ENCODE peak calls at places on chromosomes 1 and 21, in seven cellular contexts. V is endodermal cell, D is tibial nerve, T is type B pancreatic cell, L is IMR-90, X is transverse colon, I is A549. Y is an unnamed sample.

GRCh38 chr1:62407398-62408009 is 29.3 kb upstream of the USP1 start:
- DNase-seq in D (no peak), T (no peak), I (peak; percentile 46), V (no peak), L (peak; percentile 55), X (no peak), Y (no peak)

GRCh38 chr1:41823453-41823852 is 95.3 kb downstream of the HIVEP3 start:
- DNase-seq in V (peak; percentile 94), X (no peak), T (no peak), D (no peak), L (no peak), I (no peak), Y (peak; percentile 69)

GRCh38 chr1:1778827-1779675 is 781 bp upstream of the NADK start:
- DNase-seq in I (no peak), V (peak; percentile 95), D (peak; percentile 53), X (peak; percentile 95), T (no peak), L (no peak), Y (peak; percentile 97)

GRCh38 chr1:159946242-159947187 is 1.1 kb upstream of the IGSF9 start:
- DNase-seq in L (no peak), T (no peak), I (no peak), D (no peak), X (peak; percentile 8), V (peak; percentile 43), Y (no peak)

GRCh38 chr21:30478015-30478414 is 2.2 kb downstream of the KRTAP19-1 start:
- DNase-seq in T (no peak), I (no peak), L (no peak), X (no peak), V (no peak), D (no peak), Y (no peak)

GRCh38 chr1:1573843-1574720 is 581 bp downstream of the SSU72 start:
- DNase-seq in T (no peak), D (no peak), L (peak; percentile 56), I (peak; percentile 56), V (peak; percentile 86), X (peak; percentile 65), Y (peak; percentile 86)

GRCh38 chr1:9165396-9165795 is 36.5 kb upstream of the GPR157 start:
- DNase-seq in I (no peak), X (no peak), V (peak; percentile 66), L (no peak), T (no peak), D (no peak), Y (no peak)

GRCh38 chr21:44865561-44866280 is 7.8 kb downstream of the PTTG1IP start:
- DNase-seq in I (no peak), V (no peak), T (no peak), L (no peak), D (no peak), X (no peak), Y (peak; percentile 67)

GRCh38 chr1:40985875-40986274 is 6.4 kb downstream of the CTPS1 start:
- DNase-seq in I (no peak), D (no peak), L (no peak), V (no peak), T (no peak), X (no peak), Y (no peak)

GRCh38 chr1:92096317-92096716 is 16.2 kb downstream of the BTBD8 start:
- DNase-seq in I (no peak), T (no peak), V (no peak), D (no peak), L (peak; percentile 38), X (no peak), Y (no peak)

GRCh38 chr1:2180297-2181245 is 14.0 kb downstream of the FAAP20 start:
- DNase-seq in V (no peak), T (no peak), I (no peak), X (no peak), L (peak; percentile 44), D (no peak), Y (no peak)

GRCh38 chr1:207863893-207864535 is 46.9 kb downstream of the CD34 start:
- DNase-seq in L (no peak), I (no peak), V (peak; percentile 46), T (no peak), X (peak; percentile 39), D (no peak), Y (no peak)

GRCh38 chr1:39006726-39007645 is 15.9 kb downstream of the AKIRIN1 start:
- DNase-seq in V (no peak), X (no peak), I (peak; percentile 6), D (no peak), L (no peak), T (no peak), Y (no peak)
- TF ChIP-seq CTCF in V (no peak), X (no peak), I (no peak), D (no peak), L (no peak), T (no peak), Y (no peak)

DNA sequence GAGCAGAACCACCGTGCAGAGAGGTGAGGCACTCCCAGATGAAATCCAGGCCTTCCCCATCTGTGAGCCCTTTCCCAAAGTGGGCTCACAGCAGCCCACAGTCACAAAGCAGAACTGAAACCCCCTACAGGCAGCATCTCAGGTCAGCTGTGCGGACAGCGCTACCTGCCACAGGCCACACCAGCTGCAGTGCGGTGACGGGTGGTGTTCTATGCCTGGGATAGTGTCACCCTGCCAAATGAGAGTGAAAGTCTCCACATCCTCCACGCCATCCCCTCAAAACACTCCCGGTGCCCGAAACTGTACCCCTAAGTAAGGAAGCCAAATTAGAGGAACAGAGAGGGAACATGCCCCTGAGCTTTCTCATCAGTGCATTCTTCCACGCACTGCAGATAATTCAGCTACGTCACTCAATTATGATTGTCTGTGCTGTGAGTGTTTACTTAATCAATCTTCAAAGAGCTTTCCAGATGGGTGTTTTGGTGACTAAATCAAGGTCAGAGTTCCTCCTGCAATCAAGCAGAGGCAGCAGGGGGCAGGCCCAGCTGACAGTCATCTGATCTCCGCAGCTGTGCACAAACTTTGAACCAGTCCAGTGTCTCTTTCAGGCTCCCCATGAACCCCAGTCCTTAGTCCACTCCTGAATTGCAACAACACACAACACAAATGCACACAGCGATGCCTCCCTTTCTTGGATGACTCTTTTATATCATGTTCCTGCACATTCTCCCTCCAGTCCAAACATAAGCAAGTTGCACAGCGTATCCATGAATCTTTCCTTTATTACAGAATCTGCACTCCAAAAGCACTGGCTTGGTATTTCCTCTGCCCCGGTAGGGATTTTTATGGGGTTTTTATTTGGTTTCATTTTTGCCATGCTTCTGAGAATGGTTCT is 150.0 kb downstream of the TOMM20 start:
- DNase-seq in I (peak; percentile 91), X (peak; percentile 79), V (no peak), L (peak; percentile 93), D (no peak), T (no peak), Y (peak; percentile 80)
- TF ChIP-seq CTCF in I (no peak), X (peak; percentile 15), V (peak; percentile 41), L (peak; percentile 19), D (no peak), T (peak; percentile 31), Y (no peak)

DNA sequence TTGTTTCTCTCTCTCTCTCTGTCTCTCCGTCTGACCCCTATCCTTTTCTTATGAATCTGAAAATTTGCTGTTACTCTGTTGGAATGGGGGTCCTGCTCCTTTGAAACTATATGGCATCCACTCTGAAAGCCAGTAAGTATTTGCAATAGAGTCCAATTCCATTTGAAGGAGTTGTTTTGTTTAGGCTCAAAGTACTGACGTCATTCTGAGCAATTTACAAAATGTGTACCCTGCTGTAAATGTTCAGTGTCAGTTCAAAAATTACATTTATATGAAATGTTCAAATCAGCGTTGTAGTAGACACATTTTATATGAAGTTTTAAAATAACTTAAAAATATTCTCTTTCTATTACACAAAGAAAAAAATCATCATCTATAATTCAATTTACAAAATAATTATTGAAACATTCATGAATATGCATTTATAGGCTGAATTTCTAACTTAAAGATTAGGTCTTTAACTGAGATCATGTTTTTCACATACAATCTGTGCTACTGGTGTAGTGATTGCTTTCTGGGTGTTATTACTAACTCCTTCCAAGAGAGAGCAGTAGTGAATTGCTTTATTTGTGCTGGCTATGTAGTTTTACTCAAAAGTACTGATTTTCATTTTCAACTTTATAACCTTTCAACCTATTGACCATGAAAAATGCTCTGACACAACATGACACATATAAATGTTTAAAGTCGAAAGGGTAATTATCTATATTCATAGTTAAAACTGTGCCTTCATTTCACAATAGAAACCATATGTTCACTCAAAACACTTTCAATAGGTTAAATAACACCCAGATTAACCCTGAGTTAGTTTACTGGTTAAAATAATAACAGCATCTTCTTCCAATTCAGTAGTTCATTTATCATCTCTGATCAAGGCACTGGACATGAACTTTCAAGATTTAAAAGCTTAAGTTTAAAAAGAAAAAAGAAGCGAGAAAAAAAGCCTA is 253.1 kb upstream of the ADGRL4 start:
- DNase-seq in X (no peak), I (peak; percentile 12), V (no peak), L (peak; percentile 59), D (no peak), T (no peak), Y (no peak)
- TF ChIP-seq CTCF in X (no peak), I (peak; percentile 55), V (peak; percentile 86), L (peak; percentile 78), D (peak; percentile 37), T (peak; percentile 83), Y (peak; percentile 38)

GRCh38 chr1:107196973-107197562 is 56.2 kb downstream of the NTNG1 start:
- DNase-seq in D (no peak), V (peak; percentile 81), T (no peak), X (peak; percentile 10), L (peak; percentile 3), I (peak; percentile 49), Y (no peak)

GRCh38 chr1:107198581-107198980 is 57.7 kb downstream of the NTNG1 start:
- DNase-seq in D (no peak), V (no peak), T (no peak), X (no peak), L (no peak), I (no peak), Y (no peak)

DNA sequence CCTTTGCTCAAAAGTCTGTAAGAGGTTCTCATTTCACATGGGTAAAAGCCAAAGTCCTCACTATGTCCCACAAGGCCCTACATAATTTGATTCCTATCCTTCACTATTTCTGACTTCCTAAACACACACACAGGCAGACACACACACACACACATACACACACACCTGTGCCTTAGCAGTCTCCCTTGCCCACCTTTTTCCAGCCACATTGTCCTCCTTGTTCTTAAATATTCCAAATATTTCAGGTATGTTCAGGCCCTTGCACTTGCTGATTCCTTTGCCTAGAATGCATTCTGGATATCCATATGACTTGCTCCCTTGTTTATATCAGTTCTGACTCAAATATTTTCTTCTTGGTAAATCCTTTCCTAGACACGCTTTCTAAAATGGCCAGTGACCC is 54.6 kb downstream of the NTNG1 start:
- DNase-seq in L (no peak), X (no peak), I (no peak), T (no peak), D (no peak), V (peak; percentile 74), Y (no peak)
- TF ChIP-seq CTCF in L (no peak), X (no peak), I (no peak), T (no peak), D (no peak), V (no peak), Y (no peak)

GRCh38 chr1:224852901-224853568 is 76.4 kb upstream of the DNAH14 start:
- DNase-seq in X (no peak), I (peak; percentile 41), D (no peak), L (peak; percentile 67), V (no peak), T (no peak), Y (no peak)
- TF ChIP-seq CTCF in X (peak; percentile 69), I (peak; percentile 64), D (peak; percentile 58), L (peak; percentile 71), V (peak; percentile 85), T (peak; percentile 84), Y (peak; percentile 71)